ENCODE peak calls at places on chromosomes 1 and 21, in seven cellular contexts. Y, P, L, H, S, V and F are unnamed samples. For H3K4me1, the result is how much of the 10 kb centered on the place peaks cover.

GRCh38 chr1:25068829-25069228 is 138.8 kb upstream of the RUNX3 start:
- DNase-seq in Y (no peak), P (no peak), L (no peak), H (no peak), S (no peak), V (peak), F (no peak)

GRCh38 chr1:119554188-119554587 is 47.2 kb downstream of the HSD3B1 start:
- DNase-seq in Y (no peak), P (no peak), L (no peak), H (peak), S (no peak), V (no peak), F (no peak)

GRCh38 chr1:61453111-61453961 is 271.6 kb downstream of the TM2D1 start:
- DNase-seq in Y (peak), P (peak), L (peak), H (peak), S (peak), V (peak), F (peak)

GRCh38 chr1:206897175-206897574 is at the start of gene IL24:
- DNase-seq in Y (no peak), P (no peak), L (no peak), H (no peak), S (no peak), V (no peak), F (no peak)

GRCh38 chr1:6294080-6294867 is 33.4 kb upstream of the GPR153 start:
- DNase-seq in Y (peak), P (no peak), L (no peak), H (no peak), S (no peak), V (no peak), F (no peak)

GRCh38 chr21:16195476-16195875 is 465.7 kb downstream of the USP25 start:
- DNase-seq in Y (no peak), P (peak), L (no peak), H (no peak), S (no peak), V (no peak), F (no peak)

GRCh38 chr21:43273708-43274021 is 104.9 kb downstream of the CRYAA start:
- DNase-seq in Y (no peak), P (no peak), L (peak), H (no peak), S (peak), V (peak), F (no peak)

GRCh38 chr1:156931553-156931952 is 11.1 kb downstream of the LRRC71 start:
- DNase-seq in Y (no peak), P (no peak), L (no peak), H (no peak), S (no peak), V (peak), F (peak)

GRCh38 chr21:27734146-27734545 is 767.3 kb upstream of the ADAMTS5 start:
- DNase-seq in Y (no peak), P (no peak), L (no peak), H (no peak), S (no peak), V (no peak), F (no peak)

GRCh38 chr1:188723332-188724020 is 1754.2 kb downstream of the BRINP3 start:
- DNase-seq in Y (no peak), P (no peak), L (no peak), H (no peak), S (no peak), V (no peak), F (no peak)

GRCh38 chr1:81594211-81594610 is 206.5 kb upstream of the ADGRL2 start:
- DNase-seq in Y (no peak), P (no peak), L (no peak), H (no peak), S (no peak), V (no peak), F (no peak)

GRCh38 chr1:177334276-177334675 is 163.5 kb downstream of the BRINP2 start:
- DNase-seq in Y (no peak), P (peak), L (no peak), H (no peak), S (no peak), V (no peak), F (no peak)

GRCh38 chr1:223141021-223141420 is 2.0 kb downstream of the TLR5 start:
- DNase-seq in Y (no peak), P (no peak), L (no peak), H (no peak), S (no peak), V (no peak), F (no peak)

GRCh38 chr1:216812966-216813365 is 89.7 kb upstream of the ESRRG start:
- DNase-seq in Y (no peak), P (no peak), L (no peak), H (no peak), S (no peak), V (no peak), F (no peak)

GRCh38 chr1:201653238-201653637 is 114.3 kb downstream of the NAV1 start:
- DNase-seq in Y (no peak), P (no peak), L (no peak), H (no peak), S (no peak), V (no peak), F (peak)

GRCh38 chr21:15000076-15000475 is 64.7 kb downstream of the NRIP1 start:
- DNase-seq in Y (no peak), P (no peak), L (no peak), H (no peak), S (no peak), V (no peak), F (no peak)

GRCh38 chr1:56188855-56189254 is 390.5 kb downstream of the PLPP3 start:
- DNase-seq in Y (no peak), P (no peak), L (no peak), H (no peak), S (no peak), V (no peak), F (no peak)

GRCh38 chr1:94716966-94717365 is 103.2 kb upstream of the SLC44A3 start:
- DNase-seq in Y (no peak), P (no peak), L (no peak), H (no peak), S (no peak), V (no peak), F (no peak)

GRCh38 chr1:70361727-70362413 is 7.3 kb upstream of the ANKRD13C start:
- DNase-seq in Y (no peak), P (peak), L (no peak), H (no peak), S (no peak), V (no peak), F (no peak)

GRCh38 chr1:9087411-9087810 is 18.0 kb upstream of the SLC2A5 start:
- DNase-seq in Y (no peak), P (no peak), L (no peak), H (no peak), S (no peak), V (no peak), F (no peak)

GRCh38 chr1:151992345-151993083 is 1.1 kb downstream of the S100A10 start:
- DNase-seq in Y (no peak), P (peak), L (peak), H (peak), S (peak), V (peak), F (peak)

GRCh38 chr1:235882816-235883215 is 16.1 kb upstream of the LYST start:
- DNase-seq in Y (no peak), P (no peak), L (no peak), H (no peak), S (no peak), V (no peak), F (peak)

GRCh38 chr1:30729906-30730305 is 6.5 kb upstream of the MATN1 start:
- DNase-seq in Y (no peak), P (no peak), L (no peak), H (no peak), S (no peak), V (no peak), F (peak)

GRCh38 chr1:53361541-53361961 is 33.7 kb upstream of the LRP8 start:
- DNase-seq in Y (peak), P (no peak), L (no peak), H (no peak), S (no peak), V (peak), F (no peak)

DNA sequence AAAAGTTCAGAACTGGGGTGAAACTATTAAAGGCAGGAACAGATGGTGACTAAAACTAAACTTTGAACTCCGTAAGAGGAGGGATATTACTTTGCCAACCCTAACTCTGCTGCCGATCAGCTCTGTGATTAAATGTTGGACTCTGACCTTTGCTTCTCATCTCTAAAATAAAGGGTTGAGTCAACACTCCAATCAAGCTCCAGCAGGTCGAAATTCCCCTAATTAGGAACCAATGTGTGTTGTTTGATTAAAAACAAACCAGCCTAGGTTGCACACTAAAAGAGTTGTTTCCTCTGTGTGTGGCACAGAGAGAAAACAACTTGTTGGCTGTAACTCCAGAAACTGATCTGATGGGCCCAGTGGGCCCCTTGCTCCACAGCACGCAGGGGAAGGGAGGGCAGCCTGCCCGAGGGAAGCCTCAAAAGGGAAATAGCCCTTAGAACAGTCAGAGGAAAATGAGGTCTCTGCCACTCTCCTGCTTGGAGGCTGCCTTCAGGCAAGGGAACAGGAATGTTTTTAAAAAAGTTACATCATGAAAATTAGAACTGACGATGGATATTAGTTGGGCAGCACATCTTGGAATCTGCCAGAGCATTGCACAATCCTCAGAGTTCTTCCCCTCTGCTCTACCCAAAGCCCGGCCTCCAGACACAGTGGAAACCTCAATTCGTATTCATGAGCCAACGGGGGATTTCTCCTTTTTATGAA is 69.3 kb downstream of the KCTD3 start:
- DNase-seq in Y (no peak), P (no peak), L (no peak), H (peak), S (no peak), V (no peak), F (peak)
- H3K4me3 ChIP-seq in Y (no peak), P (no peak), L (peak), H (no peak), S (no peak), V (no peak), F (peak)

GRCh38 chr21:45478115-45478801 is 64.0 kb downstream of the SLC19A1 start:
- DNase-seq in Y (peak), P (peak), L (peak), H (peak), S (peak), V (peak), F (peak)
- H3K27ac ChIP-seq in Y (peak), P (no peak), L (peak), H (peak), S (peak), V (peak), F (peak)

DNA sequence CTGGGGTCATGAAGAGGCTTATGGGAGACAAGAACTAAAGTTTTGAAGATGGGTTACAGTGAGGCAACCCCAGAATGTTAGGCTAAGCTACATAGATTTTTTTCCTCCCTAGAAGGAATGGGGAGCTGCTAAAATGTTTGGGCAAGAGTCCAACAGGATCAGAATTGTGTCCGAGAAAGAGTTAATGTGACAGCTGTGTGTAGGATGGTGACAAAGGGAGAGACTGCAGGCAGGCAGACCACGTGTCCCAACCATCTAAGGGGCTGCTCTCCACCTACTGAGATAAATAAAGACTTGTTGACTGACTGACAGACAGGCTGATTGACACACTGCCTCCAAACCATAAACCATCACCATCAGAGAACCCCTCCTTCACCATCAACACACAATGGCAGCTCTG is 133.7 kb upstream of the CTTNBP2NL start:
- DNase-seq in Y (no peak), P (no peak), L (no peak), H (no peak), S (no peak), V (no peak), F (no peak)
- H3K4me1 ChIP-seq in Y (under half), P (under half), L (under half), H (under half), S (under half), V (under half), F (under half)

DNA sequence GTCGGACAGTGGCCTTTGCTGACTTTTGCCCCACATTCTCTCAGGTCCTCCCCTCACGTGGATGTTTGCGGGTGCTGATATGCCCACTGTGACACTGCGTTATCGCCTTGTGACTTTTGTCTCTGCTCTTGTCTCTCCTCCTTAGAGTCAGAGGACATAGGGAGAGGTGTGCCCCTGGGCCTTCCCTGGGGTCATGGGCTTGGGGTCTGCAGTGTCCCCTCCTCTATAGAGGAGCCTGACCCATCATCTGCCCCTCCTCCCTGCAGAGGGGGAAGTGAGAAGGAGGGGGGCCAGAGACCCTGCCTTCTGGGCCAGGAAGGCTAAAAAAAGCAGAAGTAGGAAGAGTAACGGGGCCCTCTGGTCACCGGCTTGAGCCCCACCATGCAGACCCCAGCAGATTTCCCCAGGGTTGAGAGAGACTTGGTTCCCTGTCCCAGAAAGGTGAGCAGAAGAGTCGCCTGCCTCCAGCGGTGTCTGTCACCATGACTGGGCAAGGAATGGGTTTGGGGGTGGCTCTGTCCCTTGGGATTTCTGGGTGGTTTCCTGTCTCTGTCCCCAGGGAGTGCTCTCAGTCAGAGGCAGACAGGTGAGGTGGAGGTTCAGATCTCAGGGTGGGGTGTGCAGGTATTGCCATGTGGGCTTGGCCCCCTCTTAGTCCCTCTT is 13.4 kb downstream of the RPS6KA1 start:
- DNase-seq in Y (no peak), P (no peak), L (no peak), H (no peak), S (no peak), V (peak), F (peak)
- H3K4me3 ChIP-seq in Y (peak), P (no peak), L (peak), H (no peak), S (no peak), V (peak), F (no peak)